ENCODE peak calls at places on chromosomes 12 and 14, in five cellular contexts. V is AG20443; Y is activated CD4-positive, alpha-beta T cell treated with anti-CD3 and anti-CD28 coated beads, Interleukin-2, amount 10 ng/mL, durations not matched to agents 7 days and 5 days; Z is aorta; B is stimulated activated naive CD8-positive, alpha-beta T cell treated with anti-CD3 and anti-CD28 coated beads, Interleukin-15, amount 100 ng/mL, for 72 hours. D is an unnamed sample.
A peak's percentile ranks its signal among the peaks of the same experiment; 100 is the strongest.

GRCh38 chr14:69101331-69101826 is 51.5 kb downstream of the DCAF5 start:
- DNase-seq in Y (peak; percentile 23), B (no peak), Z (no peak), V (peak; percentile 77), D (no peak)

GRCh38 chr14:34502826-34503225 is 36.7 kb downstream of the EAPP start:
- DNase-seq in Y (no peak), Z (no peak), B (no peak), V (no peak), D (no peak)

GRCh38 chr12:77442633-77443032 is 377.3 kb upstream of the E2F7 start:
- DNase-seq in Y (no peak), Z (no peak), V (peak; percentile 18), B (no peak), D (no peak)

GRCh38 chr14:93114713-93115068 is 1.0 kb downstream of the ITPK1 start:
- DNase-seq in Z (peak; percentile 81), B (no peak), Y (no peak), V (no peak), D (no peak)

GRCh38 chr12:81499809-81500208 is 259.3 kb downstream of the PPFIA2 start:
- DNase-seq in Y (no peak), V (no peak), Z (no peak), B (no peak), D (no peak)

GRCh38 chr14:28157887-28158791 is 608.4 kb upstream of the FOXG1 start:
- DNase-seq in Z (no peak), B (no peak), Y (no peak), V (no peak), D (no peak)

GRCh38 chr12:80634903-80635302 is 72.5 kb upstream of the MYF6 start:
- DNase-seq in Y (no peak), V (no peak), B (no peak), Z (no peak), D (no peak)

GRCh38 chr12:120932956-120933526 is 28.9 kb upstream of the SPPL3 start:
- DNase-seq in B (no peak), Y (no peak), Z (peak; percentile 27), V (no peak), D (no peak)

GRCh38 chr14:38716871-38717270 is 386.2 kb downstream of the SEC23A start:
- DNase-seq in B (no peak), Y (no peak), V (no peak), Z (no peak), D (no peak)

GRCh38 chr14:20434701-20435453 is 1.1 kb downstream of the KLHL33 start:
- DNase-seq in Y (no peak), V (peak; percentile 29), B (no peak), Z (peak; percentile 87), D (no peak)

GRCh38 chr12:100460702-100461101 is 13.0 kb upstream of the NR1H4 start:
- DNase-seq in Z (no peak), Y (no peak), V (no peak), B (no peak), D (no peak)

GRCh38 chr12:51926064-51926632 is 18.8 kb downstream of the ACVRL1 start:
- DNase-seq in V (no peak), B (no peak), Y (no peak), Z (no peak), D (no peak)

GRCh38 chr14:104584557-104584956 is 5.0 kb downstream of the C14orf180 start:
- DNase-seq in Y (no peak), B (no peak), Z (no peak), V (no peak), D (no peak)

GRCh38 chr14:22460461-22461195 is 128.4 kb downstream of the DAD1 start:
- DNase-seq in V (no peak), B (no peak), Z (no peak), Y (no peak), D (peak; percentile 39)

GRCh38 chr14:52175982-52176502 is 91.5 kb upstream of the PTGDR start:
- DNase-seq in Z (no peak), Y (peak; percentile 33), B (no peak), V (no peak), D (no peak)

GRCh38 chr12:51773145-51773869 is 75.2 kb downstream of the FIGNL2 start:
- DNase-seq in B (no peak), V (peak; percentile 60), Y (no peak), Z (no peak), D (no peak)

GRCh38 chr12:16606201-16606849 is 363 bp upstream of the LMO3 start:
- DNase-seq in B (no peak), Y (no peak), V (peak; percentile 55), Z (peak; percentile 77), D (peak; percentile 4)

GRCh38 chr12:105342464-105342863 is 12.0 kb downstream of the C12orf75 start:
- DNase-seq in B (no peak), Z (no peak), Y (no peak), V (no peak), D (no peak)

GRCh38 chr12:89760783-89761182 is 52.1 kb upstream of the ATP2B1 start:
- DNase-seq in Y (peak; percentile 22), B (no peak), Z (no peak), V (no peak), D (no peak)

GRCh38 chr14:73627033-73627432 is 14.7 kb downstream of the ACOT6 start:
- DNase-seq in Z (no peak), Y (no peak), B (no peak), V (no peak), D (no peak)

GRCh38 chr12:28222959-28223662 is 32.9 kb downstream of the CCDC91 start:
- DNase-seq in V (no peak), Y (peak; percentile 24), Z (no peak), B (peak; percentile 33), D (peak; percentile 18)

GRCh38 chr14:23182372-23183014 is 967 bp downstream of the SLC7A8 start:
- DNase-seq in Z (peak; percentile 80), Y (peak; percentile 24), B (peak; percentile 42), V (peak; percentile 50), D (no peak)

GRCh38 chr14:102938191-102938590 is 15.7 kb downstream of the AMN start:
- DNase-seq in Z (no peak), Y (no peak), B (no peak), V (no peak), D (no peak)

GRCh38 chr12:117105902-117106301 is 6.7 kb upstream of the TESC start:
- DNase-seq in Z (no peak), Y (peak; percentile 20), B (peak; percentile 46), V (no peak), D (peak; percentile 43)

GRCh38 chr12:105748806-105749600 is 389.8 kb downstream of the NUAK1 start:
- DNase-seq in Y (no peak), V (peak; percentile 48), B (no peak), Z (peak; percentile 87), D (no peak)

GRCh38 chr12:98456583-98457573 is 58.5 kb upstream of the TMPO start:
- DNase-seq in B (peak; percentile 28), Z (peak; percentile 90), Y (no peak), V (peak; percentile 88), D (peak; percentile 50)

GRCh38 chr12:4867384-4867783 is 42.3 kb upstream of the KCNA1 start:
- DNase-seq in Z (no peak), Y (no peak), V (no peak), B (no peak), D (no peak)

GRCh38 chr14:35402323-35403084 is 2.0 kb downstream of the NFKBIA start:
- DNase-seq in Y (peak; percentile 52), Z (peak; percentile 73), V (no peak), B (no peak), D (no peak)

GRCh38 chr14:33259764-33260163 is 321.1 kb downstream of the NPAS3 start:
- DNase-seq in Y (no peak), V (no peak), Z (no peak), B (no peak), D (no peak)

GRCh38 chr12:99722690-99723486 is 75.3 kb downstream of the GARIN6 start:
- DNase-seq in B (no peak), Y (no peak), V (no peak), Z (no peak), D (no peak)

D was measured in GM06990.